ENCODE peak calls at places on chromosomes 12 and 14, in ten cellular contexts. H is body of pancreas; V is Peyer's patch; T is MM.1S; Y is mucosa of descending colon; M is left ventricle myocardium inferior; F is K562; Q is naive thymus-derived CD4-positive, alpha-beta T cell; P is thoracic aorta; U is esophagus muscularis mucosa. Z is an unnamed sample.
A peak's percentile ranks its signal among the peaks of the same experiment; 100 is the strongest.

GRCh38 chr14:36302823-36303222 is 17.6 kb downstream of the MBIP start:
- DNase-seq in T (no peak), U (no peak), F (no peak), H (no peak), Y (no peak), P (no peak), Q (no peak), V (no peak), M (no peak), Z (no peak)

GRCh38 chr12:98635657-98636323 is 8.8 kb downstream of the IKBIP start:
- DNase-seq in Q (no peak), Y (no peak), H (no peak), V (no peak), U (no peak), F (no peak), P (no peak), T (no peak), M (no peak), Z (no peak)

GRCh38 chr12:123761841-123762714 is at the start of gene DNAH10:
- DNase-seq in V (peak; percentile 65), F (no peak), Y (peak; percentile 69), U (no peak), P (no peak), M (no peak), H (no peak), Q (peak; percentile 35), T (no peak), Z (no peak)

GRCh38 chr12:53244337-53244736 is 12.3 kb upstream of the RARG start:
- DNase-seq in F (peak; percentile 66), U (no peak), M (no peak), P (no peak), Y (no peak), Q (no peak), V (no peak), T (no peak), H (no peak), Z (no peak)

GRCh38 chr12:50057000-50057841 is at the start of gene ASIC1:
- DNase-seq in U (no peak), Q (peak; percentile 37), F (peak; percentile 53), P (no peak), Y (peak; percentile 80), V (peak; percentile 75), T (peak; percentile 37), H (peak; percentile 65), M (peak; percentile 76), Z (no peak)

GRCh38 chr14:76657404-76657803 is 103.9 kb upstream of the VASH1 start:
- DNase-seq in F (no peak), P (no peak), Y (no peak), U (no peak), V (no peak), H (no peak), Q (no peak), T (no peak), M (no peak), Z (no peak)

GRCh38 chr14:70086685-70087379 is 101.9 kb downstream of the SLC8A3 start:
- DNase-seq in P (no peak), F (peak; percentile 19), Y (peak; percentile 36), U (peak; percentile 47), M (no peak), V (no peak), Q (no peak), T (peak; percentile 6), H (no peak), Z (no peak)

GRCh38 chr14:54881235-54881760 is 21.3 kb downstream of the GCH1 start:
- DNase-seq in V (no peak), P (no peak), U (peak; percentile 78), M (no peak), Q (no peak), F (no peak), H (no peak), Y (no peak), T (peak; percentile 51), Z (no peak)

GRCh38 chr12:88153959-88154358 is 11.9 kb downstream of the TMTC3 start:
- DNase-seq in M (no peak), P (no peak), F (no peak), T (peak; percentile 23), U (no peak), Q (no peak), V (no peak), H (no peak), Y (no peak), Z (no peak)

GRCh38 chr12:122989874-122990400 is 9.5 kb downstream of the ARL6IP4 start:
- DNase-seq in V (no peak), M (no peak), P (no peak), H (no peak), Q (no peak), T (no peak), U (no peak), F (no peak), Y (no peak), Z (no peak)

GRCh38 chr14:34222122-34222521 is 239.9 kb downstream of the SPTSSA start:
- DNase-seq in M (no peak), Y (no peak), H (no peak), Q (no peak), U (no peak), F (no peak), P (no peak), V (no peak), T (no peak), Z (no peak)

GRCh38 chr14:72957213-72957612 is 30.9 kb downstream of the DCAF4 start:
- DNase-seq in M (no peak), Q (no peak), T (no peak), F (no peak), H (no peak), P (no peak), Y (no peak), V (no peak), U (no peak), Z (no peak)

GRCh38 chr14:37179896-37180502 is 7.6 kb upstream of the SLC25A21 start:
- DNase-seq in P (no peak), T (no peak), U (no peak), F (no peak), M (no peak), H (no peak), Q (no peak), V (no peak), Y (no peak), Z (no peak)

GRCh38 chr12:46089414-46090162 is 99.2 kb upstream of the SCAF11 start:
- DNase-seq in U (no peak), M (no peak), P (no peak), T (peak; percentile 69), Y (no peak), F (no peak), V (no peak), Q (no peak), H (no peak), Z (no peak)

GRCh38 chr14:22982013-22982476 is 306 bp downstream of the AJUBA start:
- DNase-seq in Q (no peak), V (no peak), P (no peak), U (no peak), T (no peak), M (no peak), Y (no peak), F (no peak), H (no peak), Z (no peak)

GRCh38 chr12:51972849-51973273 is 21.4 kb downstream of the ACVR1B start:
- DNase-seq in T (no peak), F (peak; percentile 83), U (no peak), Y (no peak), M (peak; percentile 46), P (no peak), Q (no peak), H (no peak), V (no peak), Z (no peak)

GRCh38 chr12:105233045-105233905 is 2.7 kb downstream of the APPL2 start:
- DNase-seq in Q (no peak), H (no peak), V (no peak), M (no peak), Y (no peak), P (no peak), T (no peak), U (no peak), F (no peak), Z (no peak)

GRCh38 chr12:126389215-126389841 is 1324.1 kb downstream of the AACS start:
- DNase-seq in Q (no peak), T (no peak), M (no peak), V (no peak), F (no peak), U (no peak), H (no peak), Y (no peak), P (no peak), Z (no peak)

GRCh38 chr12:113945174-113946173 is 20.7 kb downstream of the RBM19 start:
- DNase-seq in H (no peak), U (no peak), P (no peak), F (no peak), Q (no peak), T (no peak), V (no peak), M (no peak), Y (no peak), Z (no peak)
- H3K36me3 ChIP-seq in H (peaks cover 50% of the 10 kb centered on the region), U (peaks cover 100% of the 10 kb centered on the region), P (peaks cover 68% of the 10 kb centered on the region), F (peaks cover 91% of the 10 kb centered on the region), Q (peaks cover 95% of the 10 kb centered on the region), T (no peaks in the 10 kb centered on the region), V (no peaks in the 10 kb centered on the region), M (peaks cover 98% of the 10 kb centered on the region), Y (no peaks in the 10 kb centered on the region), Z (peaks cover 100% of the 10 kb centered on the region)

GRCh38 chr14:90697146-90697545 is 119.1 kb downstream of the TTC7B start:
- DNase-seq in U (no peak), H (no peak), P (no peak), Q (no peak), Y (no peak), F (no peak), M (no peak), V (no peak), T (no peak), Z (no peak)
- H3K4me1 ChIP-seq in U (peaks cover 41% of the 10 kb centered on the region), H (peaks cover 7% of the 10 kb centered on the region), P (peaks cover 38% of the 10 kb centered on the region), Q (no peaks in the 10 kb centered on the region), Y (no peaks in the 10 kb centered on the region), F (no peaks in the 10 kb centered on the region), M (peaks cover 46% of the 10 kb centered on the region), V (peaks cover 5% of the 10 kb centered on the region), T (peaks cover 14% of the 10 kb centered on the region), Z (peaks cover 38% of the 10 kb centered on the region)

DNA sequence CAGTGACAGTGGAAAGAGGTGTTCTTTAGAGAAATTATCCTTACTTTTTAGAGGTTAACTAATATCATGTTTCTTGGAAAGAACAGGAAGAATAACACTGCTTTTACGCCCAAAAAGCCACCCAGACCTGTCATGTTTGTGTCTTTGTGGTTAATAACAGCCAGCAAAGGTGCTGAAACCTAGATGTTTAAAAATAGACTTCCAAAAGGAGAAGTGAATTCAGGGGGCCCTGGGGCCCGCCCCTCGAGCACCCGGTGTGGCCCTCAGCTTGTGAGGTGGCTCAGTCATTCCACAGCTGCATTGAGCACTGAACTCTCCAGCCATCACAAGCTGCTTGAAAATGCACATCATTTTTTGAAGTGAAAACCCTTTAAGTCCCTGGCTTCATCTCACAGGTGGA is 20.8 kb upstream of the AMN start:
- DNase-seq in V (no peak), P (no peak), U (no peak), T (peak; percentile 66), Y (no peak), H (no peak), M (no peak), F (no peak), Q (no peak), Z (no peak)
- H3K36me3 ChIP-seq in V (no peaks in the 10 kb centered on the region), P (peaks cover 2% of the 10 kb centered on the region), U (peaks cover 63% of the 10 kb centered on the region), T (no peaks in the 10 kb centered on the region), Y (no peaks in the 10 kb centered on the region), H (peaks cover 7% of the 10 kb centered on the region), M (peaks cover 33% of the 10 kb centered on the region), F (peaks cover 14% of the 10 kb centered on the region), Q (peaks cover 56% of the 10 kb centered on the region), Z (peaks cover 7% of the 10 kb centered on the region)

DNA sequence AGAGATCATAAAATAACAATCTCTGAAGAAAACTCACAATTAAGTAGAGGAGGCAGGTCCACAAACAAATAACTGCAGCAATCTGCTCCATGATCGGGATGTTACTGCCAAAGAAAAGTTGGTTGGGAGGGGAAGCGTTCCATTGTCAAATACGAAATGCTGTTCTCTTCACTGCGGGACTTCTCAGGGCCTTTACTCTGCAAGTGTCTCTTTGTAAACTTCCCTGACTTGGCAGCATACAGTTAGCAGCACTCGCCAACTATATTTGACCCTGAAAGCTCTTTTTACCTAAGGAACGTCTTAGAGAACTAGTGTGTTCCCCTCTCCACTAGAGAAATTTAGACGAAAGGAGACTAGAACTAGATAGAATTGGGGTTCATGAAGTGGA is 780.7 kb upstream of the TBX3 start:
- DNase-seq in P (no peak), Y (no peak), H (no peak), U (no peak), Q (no peak), F (no peak), V (no peak), T (no peak), M (no peak), Z (no peak)
- H3K4me1 ChIP-seq in P (no peaks in the 10 kb centered on the region), Y (no peaks in the 10 kb centered on the region), H (no peaks in the 10 kb centered on the region), U (no peaks in the 10 kb centered on the region), Q (no peaks in the 10 kb centered on the region), F (no peaks in the 10 kb centered on the region), V (no peaks in the 10 kb centered on the region), T (no peaks in the 10 kb centered on the region), M (no peaks in the 10 kb centered on the region), Z (no peaks in the 10 kb centered on the region)

Z was measured in esophagus squamous epithelium.